ENCODE peak calls at places on chromosomes 2 and 18, in five cellular contexts. Q is AG10803, J is A549, L is upper lobe of right lung, Y is NCI-H510A. U is an unnamed sample.

GRCh38 chr18:11857177-11857887 is 6.1 kb downstream of the CHMP1B start:
- DNase-seq in Y (peak), L (no peak), Q (peak), J (peak), U (peak)

GRCh38 chr2:238087211-238087610 is 12.9 kb upstream of the ESPNL start:
- DNase-seq in J (no peak), L (no peak), Q (no peak), Y (no peak), U (no peak)

GRCh38 chr2:240460781-240461431 is 25.4 kb downstream of the GPC1 start:
- DNase-seq in Q (no peak), Y (no peak), J (no peak), L (peak), U (no peak)

GRCh38 chr18:76823574-76823973 is 1.2 kb downstream of the ZNF236 start:
- DNase-seq in J (peak), L (peak), Q (no peak), Y (no peak), U (no peak)

GRCh38 chr2:9251154-9252001 is 44.8 kb downstream of the ASAP2 start:
- DNase-seq in L (no peak), Y (no peak), Q (peak), J (peak), U (peak)

GRCh38 chr2:234739061-234739460 is 212.8 kb upstream of the SH3BP4 start:
- DNase-seq in Q (no peak), Y (no peak), J (no peak), L (no peak), U (no peak)

GRCh38 chr2:220228310-220229006 is 601.0 kb downstream of the SLC4A3 start:
- DNase-seq in L (no peak), J (peak), Y (no peak), Q (peak), U (peak)

GRCh38 chr2:160747771-160748170 is 254.2 kb upstream of the RBMS1 start:
- DNase-seq in Q (peak), J (no peak), L (no peak), Y (no peak), U (peak)

GRCh38 chr18:23494992-23495391 is 8.3 kb upstream of the RMC1 start:
- DNase-seq in Y (no peak), Q (no peak), L (no peak), J (no peak), U (peak)

GRCh38 chr18:57980573-57981348 is 63.3 kb upstream of the NEDD4L start:
- DNase-seq in J (no peak), Y (peak), Q (no peak), L (no peak), U (peak)

GRCh38 chr18:28041366-28041765 is 135.6 kb downstream of the CDH2 start:
- DNase-seq in J (peak), Y (no peak), L (no peak), Q (peak), U (no peak)

GRCh38 chr18:11654736-11655604 is 34.1 kb upstream of the GNAL start:
- DNase-seq in Q (peak), L (peak), Y (peak), J (peak), U (peak)

GRCh38 chr18:715626-716025 is 3.2 kb upstream of the ENOSF1 start:
- DNase-seq in Q (peak), L (no peak), J (no peak), Y (no peak), U (peak)

GRCh38 chr18:7957297-7957696 is 390.2 kb downstream of the PTPRM start:
- DNase-seq in Q (no peak), Y (no peak), J (no peak), L (no peak), U (no peak)

GRCh38 chr18:27685807-27686412 is 491.0 kb downstream of the CDH2 start:
- DNase-seq in L (no peak), Q (peak), J (peak), Y (peak), U (no peak)

GRCh38 chr2:55106148-55106547 is 55.9 kb upstream of the RTN4 start:
- DNase-seq in L (no peak), Y (no peak), J (no peak), Q (no peak), U (no peak)

GRCh38 chr18:78295271-78295670 is 684.3 kb upstream of the SALL3 start:
- DNase-seq in Y (no peak), L (no peak), Q (no peak), J (no peak), U (no peak)